ENCODE peak calls at places on chromosomes 2 and 18, in eight cellular contexts. D, Q, U, V, B, Y, I and R are unnamed samples.
A peak's percentile ranks its signal among the peaks of the same experiment; 100 is the strongest.

GRCh38 chr2:68274022-68274421 is 21.7 kb upstream of the PPP3R1 start:
- DNase-seq in D (no peak), Y (no peak), V (no peak), U (no peak), I (no peak), Q (no peak), B (no peak), R (no peak)

GRCh38 chr18:23912356-23912755 is 102.2 kb upstream of the TTC39C start:
- DNase-seq in Q (no peak), I (peak; percentile 13), U (no peak), V (no peak), B (no peak), Y (no peak), D (no peak), R (peak; percentile 54)

GRCh38 chr2:121360566-121361300 is 75.7 kb upstream of the TFCP2L1 start:
- DNase-seq in U (peak; percentile 89), Y (no peak), D (no peak), Q (no peak), B (no peak), I (peak; percentile 75), V (no peak), R (peak; percentile 94)

GRCh38 chr2:217685255-217685605 is 317.6 kb downstream of the TNS1 start:
- DNase-seq in Y (no peak), D (no peak), I (peak; percentile 84), Q (no peak), U (peak; percentile 92), B (peak; percentile 85), V (no peak), R (peak; percentile 97)

GRCh38 chr2:10079192-10079930 is 850 bp downstream of the CYS1 start:
- DNase-seq in D (no peak), Q (peak; percentile 66), V (peak; percentile 47), U (peak; percentile 30), Y (peak; percentile 17), B (no peak), I (peak; percentile 67), R (peak; percentile 84)

GRCh38 chr18:25278415-25278814 is 73.6 kb downstream of the ZNF521 start:
- DNase-seq in Y (no peak), U (no peak), V (no peak), I (no peak), D (no peak), B (no peak), Q (no peak), R (peak; percentile 15)

GRCh38 chr2:16104345-16105177 is 164.2 kb downstream of the MYCN start:
- DNase-seq in U (no peak), I (no peak), B (no peak), D (no peak), Q (no peak), Y (no peak), V (no peak), R (no peak)

GRCh38 chr2:25035537-25036220 is 6.2 kb upstream of the EFR3B start:
- DNase-seq in Y (no peak), U (no peak), Q (no peak), B (no peak), D (no peak), V (no peak), I (no peak), R (no peak)

GRCh38 chr2:200627110-200627770 is 41.4 kb downstream of the AOX1 start:
- DNase-seq in U (no peak), I (no peak), D (no peak), Q (no peak), Y (no peak), B (no peak), V (no peak), R (no peak)

GRCh38 chr2:113716291-113716690 is 40.2 kb downstream of the SLC35F5 start:
- DNase-seq in B (no peak), Q (no peak), I (peak; percentile 35), Y (no peak), V (no peak), U (no peak), D (no peak), R (peak; percentile 27)

GRCh38 chr2:105911425-105911824 is 166.7 kb downstream of the NCK2 start:
- DNase-seq in I (no peak), D (no peak), U (no peak), B (no peak), Y (no peak), Q (no peak), V (no peak), R (no peak)

GRCh38 chr2:44295636-44296359 is 20.5 kb downstream of the SLC3A1 start:
- DNase-seq in U (no peak), D (peak; percentile 11), V (no peak), B (no peak), Q (no peak), Y (peak; percentile 9), I (no peak), R (no peak)

GRCh38 chr2:43221660-43222471 is 4.5 kb downstream of the ZFP36L2 start:
- DNase-seq in Y (peak; percentile 64), I (peak; percentile 96), U (peak; percentile 85), Q (no peak), D (peak; percentile 69), B (peak; percentile 92), V (peak; percentile 70), R (peak; percentile 98)

GRCh38 chr2:239670463-239671120 is 269.8 kb upstream of the HDAC4 start:
- DNase-seq in D (no peak), Q (no peak), U (no peak), B (no peak), I (no peak), V (peak; percentile 14), Y (no peak), R (no peak)

GRCh38 chr2:206031950-206032567 is 53.9 kb downstream of the INO80D start:
- DNase-seq in Q (no peak), U (no peak), D (no peak), Y (no peak), B (no peak), V (no peak), I (no peak), R (no peak)

GRCh38 chr2:140041801-140042200 is 1261.6 kb upstream of the NXPH2 start:
- DNase-seq in V (no peak), Q (no peak), Y (no peak), U (no peak), B (no peak), D (no peak), I (no peak), R (no peak)

GRCh38 chr2:108189316-108189715 is 50.5 kb upstream of the SULT1C3 start:
- DNase-seq in U (no peak), D (no peak), Y (no peak), B (no peak), I (no peak), V (no peak), Q (no peak), R (no peak)

GRCh38 chr2:187404431-187405110 is 43.5 kb downstream of the CALCRL start:
- DNase-seq in B (no peak), Q (no peak), U (no peak), D (no peak), V (no peak), I (peak; percentile 22), Y (no peak), R (peak; percentile 27)

GRCh38 chr18:22391571-22392359 is 25.9 kb downstream of the CTAGE1 start:
- DNase-seq in U (peak; percentile 65), Y (peak; percentile 38), I (peak; percentile 89), V (peak; percentile 37), B (peak; percentile 51), D (no peak), Q (no peak), R (peak; percentile 86)

GRCh38 chr18:45687617-45688016 is 36.4 kb upstream of the SLC14A1 start:
- DNase-seq in Y (peak; percentile 51), B (no peak), V (peak; percentile 45), I (no peak), D (peak; percentile 43), U (no peak), Q (peak; percentile 30), R (no peak)

GRCh38 chr2:171836151-171836910 is 57.7 kb downstream of the SLC25A12 start:
- DNase-seq in I (no peak), D (no peak), B (no peak), V (no peak), Q (no peak), Y (no peak), U (no peak), R (peak; percentile 70)

GRCh38 chr18:13112982-13113381 is 105.6 kb upstream of the LDLRAD4 start:
- DNase-seq in V (no peak), Q (no peak), D (no peak), Y (peak; percentile 11), I (peak; percentile 67), B (no peak), U (no peak), R (peak; percentile 14)

GRCh38 chr18:3481696-3482210 is 31.8 kb downstream of the TGIF1 start:
- DNase-seq in B (no peak), D (no peak), U (peak; percentile 37), Y (peak; percentile 7), I (peak; percentile 69), Q (peak; percentile 43), V (no peak), R (peak; percentile 52)

GRCh38 chr2:59961733-59962132 is 591.7 kb downstream of the BCL11A start:
- DNase-seq in V (no peak), U (no peak), I (no peak), B (no peak), Y (no peak), D (no peak), Q (no peak), R (no peak)

GRCh38 chr2:42944744-42945415 is 152.5 kb upstream of the HAAO start:
- DNase-seq in Q (no peak), U (no peak), Y (no peak), V (no peak), I (peak; percentile 50), B (no peak), D (no peak), R (no peak)

GRCh38 chr18:9742588-9743131 is 34.6 kb downstream of the RAB31 start:
- DNase-seq in U (no peak), Q (no peak), B (no peak), D (no peak), I (peak; percentile 54), V (no peak), Y (no peak), R (peak; percentile 45)

GRCh38 chr2:20400787-20401494 is 45.9 kb upstream of the RHOB start:
- DNase-seq in B (no peak), V (no peak), Q (no peak), U (no peak), I (peak; percentile 31), Y (no peak), D (no peak), R (no peak)

GRCh38 chr2:95346236-95346737 is 49.1 kb downstream of the KCNIP3 start:
- DNase-seq in Y (no peak), D (no peak), U (peak; percentile 64), B (peak; percentile 54), V (no peak), I (peak; percentile 66), Q (peak; percentile 67), R (peak; percentile 45)

GRCh38 chr2:216665717-216666116 is 29.6 kb downstream of the IGFBP5 start:
- DNase-seq in Q (no peak), Y (no peak), U (peak; percentile 72), I (peak; percentile 30), V (no peak), D (no peak), B (no peak), R (peak; percentile 25)

GRCh38 chr2:235940330-235940729 is 227.9 kb downstream of the GBX2 start:
- DNase-seq in I (peak; percentile 98), Q (no peak), V (no peak), D (no peak), B (no peak), U (peak; percentile 37), Y (no peak), R (peak; percentile 73)

GRCh38 chr2:239156516-239157265 is 244.1 kb downstream of the HDAC4 start:
- DNase-seq in I (no peak), D (no peak), Q (no peak), Y (no peak), B (no peak), V (peak; percentile 9), U (no peak), R (no peak)

GRCh38 chr18:46397174-46397573 is 259.8 kb downstream of the LOXHD1 start:
- DNase-seq in D (no peak), Q (no peak), V (no peak), I (no peak), Y (no peak), B (peak; percentile 51), U (no peak), R (no peak)

GRCh38 chr2:163659224-163659623 is 76.6 kb downstream of the FIGN start:
- DNase-seq in B (no peak), D (no peak), V (no peak), I (peak; percentile 29), Y (no peak), U (peak; percentile 74), Q (no peak), R (no peak)

GRCh38 chr18:45169610-45170009 is 445.7 kb upstream of the SLC14A2 start:
- DNase-seq in Q (no peak), U (peak; percentile 38), D (no peak), B (no peak), Y (no peak), I (peak; percentile 93), V (no peak), R (peak; percentile 98)